ENCODE peak calls at places on chromosomes 11 and 22, in ten cellular contexts. B is lower leg skin, I is fibroblast of mammary gland, V is GM06990, F is tibial artery, E is IMR-90, H is ovary, N is H1, A is HL-60, O is cardiac muscle cell. G is an unnamed sample.
A peak's percentile ranks its signal among the peaks of the same experiment; 100 is the strongest.

GRCh38 chr11:9815486-9816136 is 151.7 kb downstream of the SWAP70 start:
- DNase-seq in I (peak; percentile 93), V (no peak), N (no peak), O (peak; percentile 57), E (peak; percentile 87), H (no peak), B (peak; percentile 52), F (peak; percentile 41), A (no peak), G (no peak)

GRCh38 chr11:65316311-65316978 is 1.8 kb downstream of the CDC42EP2 start:
- DNase-seq in E (peak; percentile 97), I (peak; percentile 99), N (no peak), A (peak; percentile 50), B (peak; percentile 54), F (peak; percentile 54), H (peak; percentile 63), V (no peak), O (peak; percentile 84), G (no peak)

GRCh38 chr22:25008666-25009065 is 56.1 kb downstream of the KIAA1671 start:
- DNase-seq in B (no peak), E (no peak), H (no peak), F (no peak), V (no peak), N (no peak), I (no peak), A (no peak), O (no peak), G (peak; percentile 55)

GRCh38 chr11:135002236-135002635 is 590.2 kb upstream of the B3GAT1 start:
- DNase-seq in E (no peak), O (no peak), V (no peak), A (no peak), H (no peak), B (no peak), I (no peak), F (no peak), N (no peak), G (no peak)

GRCh38 chr11:104772806-104773241 is 125.4 kb downstream of the CASP12 start:
- DNase-seq in A (no peak), O (peak; percentile 83), B (peak; percentile 43), F (no peak), V (no peak), N (no peak), I (peak; percentile 96), E (peak; percentile 96), H (no peak), G (peak; percentile 44)

GRCh38 chr11:75505966-75506692 is 19.6 kb downstream of the GDPD5 start:
- DNase-seq in E (no peak), I (no peak), O (peak; percentile 23), A (no peak), V (no peak), N (no peak), F (no peak), B (no peak), H (peak; percentile 59), G (peak; percentile 76)

GRCh38 chr11:134939905-134940304 is 527.9 kb upstream of the B3GAT1 start:
- DNase-seq in O (peak; percentile 5), F (no peak), H (no peak), A (peak; percentile 7), N (no peak), E (no peak), V (no peak), B (no peak), I (no peak), G (peak; percentile 44)

GRCh38 chr22:26313291-26313690 is 115.8 kb upstream of the ASPHD2 start:
- DNase-seq in B (no peak), O (no peak), V (no peak), N (no peak), H (no peak), A (no peak), F (no peak), I (no peak), E (no peak), G (no peak)

GRCh38 chr11:73468590-73469161 is 92.5 kb downstream of the RELT start:
- DNase-seq in A (no peak), O (no peak), V (no peak), F (no peak), N (no peak), H (no peak), E (no peak), B (no peak), I (no peak), G (no peak)

GRCh38 chr11:94700631-94701030 is 67.5 kb upstream of the AMOTL1 start:
- DNase-seq in A (no peak), N (no peak), B (no peak), E (peak; percentile 16), V (no peak), H (no peak), F (no peak), O (no peak), I (peak; percentile 3), G (no peak)

GRCh38 chr11:100942016-100942415 is 187.6 kb downstream of the PGR start:
- DNase-seq in F (no peak), O (peak; percentile 39), N (no peak), E (peak; percentile 45), B (no peak), A (no peak), I (peak; percentile 7), H (no peak), V (no peak), G (peak; percentile 10)

GRCh38 chr11:2211113-2211971 is 39.7 kb upstream of the TH start:
- DNase-seq in N (peak; percentile 33), V (no peak), A (no peak), B (peak; percentile 6), H (peak; percentile 24), I (no peak), O (no peak), F (peak; percentile 11), E (no peak), G (no peak)

DNA sequence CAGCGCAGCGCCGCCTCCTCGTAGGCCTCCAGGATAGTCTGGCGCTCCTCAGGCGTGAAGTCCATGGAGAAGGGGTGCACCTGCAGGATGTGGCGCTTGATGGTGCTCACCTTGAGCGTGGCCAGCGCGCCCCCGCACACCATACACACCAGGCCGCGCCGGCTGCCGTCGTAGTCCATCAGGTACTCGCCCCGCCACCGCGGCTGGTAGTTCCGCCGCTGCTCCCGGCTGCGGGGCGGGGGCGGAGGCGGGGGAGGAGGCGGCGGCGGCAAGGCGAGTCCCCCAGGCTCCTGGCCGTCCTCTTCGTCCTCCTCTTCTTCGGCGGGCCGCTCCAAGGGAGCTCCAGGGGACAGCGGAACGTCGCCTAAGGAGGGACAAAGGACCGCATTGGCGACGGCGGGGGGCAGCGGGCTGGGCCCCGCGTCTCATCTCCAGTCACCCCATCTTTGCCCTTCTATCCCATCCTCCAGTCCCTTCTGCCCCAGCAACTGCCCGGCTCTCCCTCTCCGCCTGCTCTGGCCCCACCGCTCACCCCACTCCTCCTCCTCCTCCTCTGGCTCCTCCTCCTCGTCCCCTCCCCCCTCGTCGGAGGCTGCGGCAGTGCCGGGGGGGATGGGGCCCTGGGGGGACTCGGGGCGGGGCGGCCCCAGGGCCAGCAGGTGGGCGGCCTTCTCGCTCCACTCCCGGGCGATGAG is 4.9 kb downstream of the ZFTA start:
- DNase-seq in E (no peak), F (peak; percentile 27), O (peak; percentile 62), H (peak; percentile 87), A (no peak), V (peak; percentile 15), N (peak; percentile 91), I (peak; percentile 59), B (no peak), G (no peak)
- H3K4me3 ChIP-seq in E (no peak overlapping the region), F (peak overlapping the region; percentile 55), O (peak overlapping the region; percentile 12), H (peak overlapping the region; percentile 52), A (no peak overlapping the region), V (no peak overlapping the region), N (peak overlapping the region; percentile 89), I (peak overlapping the region; percentile 60), B (no peak overlapping the region), G (no peak overlapping the region)

GRCh38 chr11:114621072-114621471 is 25.5 kb upstream of the NXPE4 start:
- DNase-seq in F (no peak), H (no peak), O (no peak), N (no peak), V (peak; percentile 12), I (no peak), E (no peak), B (no peak), A (no peak), G (no peak)
- H3K4me3 ChIP-seq in F (no peak overlapping the region), H (no peak overlapping the region), O (no peak overlapping the region), N (no peak overlapping the region), V (no peak overlapping the region), I (no peak overlapping the region), E (no peak overlapping the region), B (no peak overlapping the region), A (no peak overlapping the region), G (no peak overlapping the region)

GRCh38 chr22:35618427-35619223 is 1.5 kb upstream of the MB start:
- DNase-seq in V (no peak), I (no peak), N (no peak), B (no peak), F (no peak), A (no peak), O (no peak), H (no peak), E (no peak), G (no peak)

GRCh38 chr22:35619336-35620094 is 2.4 kb upstream of the MB start:
- DNase-seq in B (no peak), H (no peak), I (no peak), F (no peak), O (no peak), N (no peak), E (no peak), V (no peak), A (no peak), G (no peak)

GRCh38 chr22:35621446-35621845 is 4.3 kb upstream of the MB start:
- DNase-seq in F (no peak), V (no peak), H (no peak), I (peak; percentile 56), B (no peak), A (no peak), E (no peak), N (no peak), O (no peak), G (no peak)

GRCh38 chr22:35622132-35622913 is 5.2 kb upstream of the MB start:
- DNase-seq in V (no peak), H (no peak), A (no peak), E (no peak), N (peak; percentile 56), F (no peak), O (no peak), B (peak; percentile 44), I (no peak), G (peak; percentile 67)

DNA sequence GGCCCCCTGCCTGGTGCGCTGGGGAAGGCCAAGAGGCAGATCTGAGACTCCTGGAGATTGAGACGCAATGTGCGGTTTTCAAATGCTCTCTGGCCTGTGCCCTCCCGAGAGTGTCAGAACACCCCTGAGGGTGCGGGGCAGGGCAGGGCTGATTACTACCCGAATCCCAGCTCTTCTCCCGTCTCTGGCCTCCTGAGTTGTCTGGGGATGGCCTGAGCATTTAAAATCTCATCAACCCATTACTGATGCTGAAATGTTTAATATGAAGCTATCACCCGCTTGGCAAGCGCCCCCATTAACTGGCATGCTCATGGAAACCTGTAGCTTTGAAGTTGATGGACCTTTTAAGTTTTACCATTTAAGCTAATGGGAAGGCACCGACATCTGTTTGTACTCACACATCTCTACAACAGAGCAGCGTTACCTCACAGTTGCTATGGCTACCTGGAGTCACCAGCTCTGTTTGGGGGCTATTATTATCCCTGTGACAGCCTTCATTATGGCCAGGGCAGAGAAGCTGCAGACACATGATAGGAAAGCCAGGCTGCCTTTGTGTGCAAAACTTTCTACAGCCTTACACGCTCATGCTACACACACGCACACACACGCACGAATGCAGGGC is 3.6 kb upstream of the MB start:
- DNase-seq in E (peak; percentile 36), I (peak; percentile 38), F (no peak), V (no peak), A (no peak), H (no peak), B (no peak), O (peak; percentile 19), N (no peak), G (peak; percentile 68)
- H3K4me3 ChIP-seq in E (no peak overlapping the region), I (no peak overlapping the region), F (no peak overlapping the region), V (no peak overlapping the region), A (no peak overlapping the region), H (no peak overlapping the region), B (no peak overlapping the region), O (no peak overlapping the region), N (no peak overlapping the region), G (no peak overlapping the region)

GRCh38 chr22:21570398-21570797 is 2.9 kb downstream of the UBE2L3 start:
- DNase-seq in F (no peak), E (no peak), V (no peak), O (no peak), H (no peak), I (no peak), A (no peak), B (no peak), N (no peak), G (no peak)
- H3K4me3 ChIP-seq in F (no peak overlapping the region), E (no peak overlapping the region), V (no peak overlapping the region), O (no peak overlapping the region), H (no peak overlapping the region), I (no peak overlapping the region), A (no peak overlapping the region), B (no peak overlapping the region), N (peak overlapping the region; percentile 77), G (no peak overlapping the region)

G was measured in BE2C.